ENCODE peak calls at places on chromosomes 16 and 17, in five cellular contexts. V is mammary epithelial cell, H is fibroblast of lung, S is A549, G is mesendoderm. Z is an unnamed sample.

GRCh38 chr17:41965694-41966375 is 760 bp upstream of the CNP start:
- DNase-seq in V (peak), G (peak), S (peak), H (peak), Z (peak)

GRCh38 chr17:1000597-1001490 is 3.9 kb downstream of the TIMM22 start:
- DNase-seq in G (peak), V (no peak), S (no peak), H (peak), Z (peak)

GRCh38 chr17:82776454-82776853 is 24.6 kb downstream of the TBCD start:
- DNase-seq in S (no peak), H (no peak), V (no peak), G (no peak), Z (no peak)

GRCh38 chr16:64654137-64654652 is 467.7 kb downstream of the CDH11 start:
- DNase-seq in V (no peak), H (peak), G (no peak), S (no peak), Z (no peak)

GRCh38 chr16:12144355-12144754 is 167.8 kb downstream of the SNX29 start:
- DNase-seq in V (no peak), G (peak), S (no peak), H (no peak), Z (no peak)

GRCh38 chr17:81396722-81397313 is 1.6 kb downstream of the BAHCC1 start:
- DNase-seq in S (peak), H (peak), G (peak), V (peak), Z (peak)

GRCh38 chr16:67652578-67653130 is 7.4 kb downstream of the ACD start:
- DNase-seq in G (peak), H (no peak), V (peak), S (no peak), Z (peak)

GRCh38 chr17:14302421-14303099 is 1.7 kb downstream of the HS3ST3B1 start:
- DNase-seq in S (peak), G (peak), H (peak), V (peak), Z (peak)

GRCh38 chr17:41264599-41264998 is 579 bp upstream of the KRTAP9-6 start:
- DNase-seq in S (no peak), H (no peak), G (no peak), V (no peak), Z (no peak)

GRCh38 chr17:66255112-66255511 is 25.9 kb upstream of the APOH start:
- DNase-seq in V (peak), S (peak), H (peak), G (peak), Z (peak)

GRCh38 chr16:10699756-10700155 is 5.0 kb upstream of the TEKT5 start:
- DNase-seq in S (no peak), G (no peak), V (no peak), H (no peak), Z (no peak)

GRCh38 chr16:50198802-50199410 is 45.8 kb downstream of the TENT4B start:
- DNase-seq in H (no peak), V (no peak), G (no peak), S (no peak), Z (no peak)

GRCh38 chr16:2428051-2428786 is 1.0 kb upstream of the CCNF start:
- DNase-seq in V (peak), H (peak), G (peak), S (peak), Z (peak)

GRCh38 chr16:79369796-79370195 is 230.7 kb downstream of the MAF start:
- DNase-seq in S (no peak), G (no peak), H (peak), V (no peak), Z (no peak)

GRCh38 chr17:69796093-69796492 is 278.9 kb upstream of the KCNJ16 start:
- DNase-seq in G (no peak), V (no peak), S (no peak), H (no peak), Z (no peak)

GRCh38 chr17:17088511-17089205 is 46.4 kb downstream of the MPRIP start:
- DNase-seq in H (no peak), V (no peak), G (no peak), S (no peak), Z (no peak)

GRCh38 chr17:8405499-8406016 is 7.9 kb upstream of the RNF222 start:
- DNase-seq in V (no peak), G (no peak), S (no peak), H (no peak), Z (no peak)

GRCh38 chr17:41891135-41892065 is 26.2 kb upstream of the KLHL11 start:
- DNase-seq in H (no peak), V (no peak), S (no peak), G (no peak), Z (no peak)

GRCh38 chr17:65360961-65361552 is 200.4 kb downstream of the AXIN2 start:
- DNase-seq in H (no peak), S (no peak), G (no peak), V (no peak), Z (no peak)

GRCh38 chr16:81448154-81449131 is 3.8 kb downstream of the CMIP start:
- DNase-seq in V (peak), H (no peak), S (no peak), G (no peak), Z (no peak)

GRCh38 chr16:81447383-81448101 is 2.9 kb downstream of the CMIP start:
- DNase-seq in H (no peak), V (peak), G (no peak), S (peak), Z (no peak)

GRCh38 chr16:81445143-81445922 is 725 bp downstream of the CMIP start:
- DNase-seq in H (no peak), S (no peak), V (peak), G (no peak), Z (peak)

GRCh38 chr16:81445926-81446317 is 1.3 kb downstream of the CMIP start:
- DNase-seq in V (no peak), G (peak), H (no peak), S (no peak), Z (no peak)

DNA sequence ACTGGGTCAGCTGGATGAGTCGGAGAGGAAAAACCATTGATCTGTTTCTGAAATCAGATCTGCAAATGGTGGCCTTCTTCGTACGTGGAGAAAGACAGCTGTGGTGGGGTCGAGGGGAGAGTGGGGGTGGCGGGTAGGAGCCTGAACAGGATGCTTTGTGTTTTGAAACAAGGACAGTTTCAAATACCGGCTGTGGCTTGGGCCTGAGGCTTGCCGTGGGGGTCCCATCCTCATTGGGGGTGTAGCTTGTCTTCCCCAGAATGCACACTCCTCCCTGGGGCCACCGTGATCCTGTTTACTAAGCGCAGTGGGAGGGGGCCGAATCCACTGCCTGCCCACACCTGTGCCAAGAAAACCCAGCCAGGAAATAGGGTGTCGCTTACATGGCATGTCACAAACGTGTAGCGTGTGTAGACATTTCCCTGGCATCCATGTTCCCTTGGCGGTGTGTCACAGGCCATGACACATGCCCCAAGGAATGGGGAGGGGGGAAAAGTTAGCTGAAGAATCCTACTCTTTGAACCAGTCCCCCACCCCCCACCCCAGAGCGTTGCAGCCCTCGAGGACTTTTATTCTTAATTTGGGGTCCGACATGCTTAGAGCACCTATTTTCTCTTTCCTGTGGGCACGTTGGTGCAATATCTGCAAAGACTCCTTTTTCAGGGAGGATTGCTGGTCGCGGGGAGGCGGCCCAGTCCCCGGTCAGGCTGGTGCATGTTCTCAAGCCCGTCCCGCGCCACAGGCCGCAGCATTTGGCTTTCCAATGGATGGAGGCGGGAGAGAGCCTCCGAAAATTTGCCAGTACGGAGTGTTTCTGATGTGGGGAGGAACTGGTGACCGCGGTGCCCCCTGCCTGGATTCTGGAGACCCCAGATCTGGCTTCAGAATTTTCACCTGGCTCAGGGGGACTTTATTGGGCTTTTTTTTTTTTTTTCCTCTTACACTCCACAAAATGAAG is 2.0 kb downstream of the CMIP start:
- DNase-seq in H (no peak), G (peak), V (peak), S (peak), Z (peak)
- H3K4me2 ChIP-seq in H (peak), G (peak), V (peak), S (peak), Z (peak)

GRCh38 chr17:3750926-3751325 is 27.2 kb downstream of the HASPIN start:
- DNase-seq in G (no peak), S (no peak), H (no peak), V (no peak), Z (peak)
- H3K4me2 ChIP-seq in G (no peak), S (no peak), H (no peak), V (no peak), Z (no peak)

GRCh38 chr17:57784226-57784895 is 39.3 kb upstream of the CCDC182 start:
- DNase-seq in G (no peak), H (no peak), S (no peak), V (no peak), Z (no peak)
- H3K4me2 ChIP-seq in G (no peak), H (no peak), S (no peak), V (no peak), Z (no peak)

GRCh38 chr17:60087882-60088669 is 9.4 kb upstream of the HEATR6 start:
- DNase-seq in H (peak), S (peak), V (no peak), G (peak), Z (no peak)
- H3K4me2 ChIP-seq in H (peak), S (peak), V (no peak), G (no peak), Z (peak)

DNA sequence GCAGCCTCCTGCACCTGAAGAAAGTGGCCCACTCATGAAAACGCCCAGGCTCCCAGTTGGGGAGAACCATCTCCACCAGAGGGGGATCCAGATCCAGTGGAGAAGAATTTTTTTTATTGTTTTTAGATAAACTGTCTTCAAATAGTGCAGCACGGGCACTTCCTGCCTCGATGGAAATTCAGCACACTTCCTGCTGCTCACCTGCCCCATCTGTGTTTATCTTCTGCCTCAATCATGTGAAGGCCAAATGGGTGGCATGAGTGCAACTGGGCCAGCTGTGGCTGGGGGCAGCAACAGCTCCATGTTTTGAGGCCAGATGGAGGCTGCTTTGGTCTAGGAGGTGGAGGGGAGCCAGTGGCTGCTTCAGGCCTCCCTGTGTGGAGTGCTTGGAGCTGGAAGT is 75.9 kb upstream of the WSB1 start:
- DNase-seq in S (no peak), H (no peak), V (no peak), G (no peak), Z (no peak)
- H3K4me2 ChIP-seq in S (no peak), H (no peak), V (no peak), G (no peak), Z (no peak)

GRCh38 chr16:27233731-27234130 is 30.4 kb downstream of the KDM8 start:
- DNase-seq in V (no peak), H (no peak), G (no peak), S (no peak), Z (no peak)
- H3K4me2 ChIP-seq in V (no peak), H (no peak), G (no peak), S (no peak), Z (no peak)

DNA sequence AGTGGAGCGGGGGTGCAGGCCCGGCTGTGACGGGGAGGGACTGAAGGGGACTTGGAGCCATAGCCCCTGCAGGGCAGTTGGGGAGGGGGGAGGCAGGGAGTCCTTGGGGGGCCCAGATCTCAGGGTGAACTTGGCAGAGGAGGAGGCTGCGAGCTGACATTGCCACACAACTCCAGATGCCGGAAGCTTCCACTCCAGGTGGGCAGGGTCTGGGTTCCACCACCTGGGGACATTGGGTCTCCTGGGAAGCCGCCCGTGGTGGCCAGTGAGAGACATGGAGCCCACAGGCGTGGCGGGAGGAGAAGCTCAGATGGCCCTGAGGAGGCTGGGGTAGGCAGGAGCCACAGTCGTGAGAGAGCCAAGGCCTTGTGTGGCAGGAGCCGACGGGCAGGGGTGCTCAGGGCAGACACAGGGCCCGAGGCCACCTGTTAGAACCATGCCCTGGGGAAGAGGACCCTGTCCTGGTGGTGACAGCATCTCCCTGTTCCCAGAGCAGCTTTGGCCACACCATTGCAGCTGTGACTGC is 18.2 kb upstream of the GAA start:
- DNase-seq in H (no peak), S (no peak), V (no peak), G (no peak), Z (peak)
- H3K4me2 ChIP-seq in H (no peak), S (peak), V (no peak), G (no peak), Z (peak)